ENCODE peak calls at places on chromosomes 16 and 17, in eight cellular contexts. R, J, Q, H, P, B, K and Z are unnamed samples. For H3K36me3, the result is how much of the 10 kb centered on the place peaks cover.

GRCh38 chr16:15960124-15960971 is 10.9 kb downstream of the ABCC1 start:
- DNase-seq in R (no peak), J (no peak), Q (no peak), H (no peak), P (no peak), B (no peak), K (no peak), Z (no peak)

GRCh38 chr16:21611546-21612384 is 12.4 kb downstream of the METTL9 start:
- DNase-seq in R (no peak), J (no peak), Q (no peak), H (no peak), P (no peak), B (no peak), K (peak), Z (peak)

GRCh38 chr17:7846765-7847661 is 7.9 kb upstream of the TMEM88 start:
- DNase-seq in R (no peak), J (no peak), Q (no peak), H (no peak), P (no peak), B (no peak), K (no peak), Z (no peak)

GRCh38 chr17:72175263-72175662 is 54.4 kb downstream of the SOX9 start:
- DNase-seq in R (no peak), J (no peak), Q (no peak), H (peak), P (no peak), B (peak), K (no peak), Z (no peak)

GRCh38 chr16:4273858-4274291 is 1.1 kb upstream of the TFAP4 start:
- DNase-seq in R (peak), J (no peak), Q (peak), H (peak), P (peak), B (peak), K (peak), Z (peak)

GRCh38 chr17:79808763-79809529 is 12.1 kb upstream of the CBX8 start:
- DNase-seq in R (no peak), J (no peak), Q (no peak), H (peak), P (no peak), B (peak), K (peak), Z (peak)

GRCh38 chr16:58492735-58493134 is 7.2 kb upstream of the NDRG4 start:
- DNase-seq in R (no peak), J (no peak), Q (no peak), H (no peak), P (no peak), B (no peak), K (no peak), Z (no peak)

GRCh38 chr17:60902399-60902798 is 224.7 kb downstream of the BCAS3 start:
- DNase-seq in R (no peak), J (no peak), Q (no peak), H (no peak), P (no peak), B (no peak), K (no peak), Z (no peak)

GRCh38 chr16:88938119-88938932 is 38.7 kb downstream of the CBFA2T3 start:
- DNase-seq in R (no peak), J (no peak), Q (no peak), H (no peak), P (no peak), B (no peak), K (no peak), Z (no peak)

GRCh38 chr16:77869997-77870813 is 81.8 kb downstream of the VAT1L start:
- DNase-seq in R (no peak), J (no peak), Q (no peak), H (no peak), P (no peak), B (peak), K (peak), Z (peak)

GRCh38 chr17:15348030-15348429 is 6.6 kb upstream of the TEKT3 start:
- DNase-seq in R (no peak), J (no peak), Q (no peak), H (no peak), P (no peak), B (peak), K (no peak), Z (no peak)

GRCh38 chr17:57295526-57296023 is 39.3 kb downstream of the MSI2 start:
- DNase-seq in R (no peak), J (no peak), Q (no peak), H (no peak), P (no peak), B (no peak), K (peak), Z (no peak)

GRCh38 chr17:72122002-72122310 is 1.1 kb downstream of the SOX9 start:
- DNase-seq in R (no peak), J (no peak), Q (no peak), H (no peak), P (no peak), B (no peak), K (peak), Z (no peak)

GRCh38 chr17:956905-957304 is 22.7 kb downstream of the NXN start:
- DNase-seq in R (no peak), J (no peak), Q (no peak), H (no peak), P (no peak), B (no peak), K (no peak), Z (no peak)

GRCh38 chr17:35313875-35314409 is 59.5 kb downstream of the SLFN11 start:
- DNase-seq in R (no peak), J (no peak), Q (no peak), H (no peak), P (peak), B (no peak), K (no peak), Z (no peak)

GRCh38 chr16:66561381-66562080 is 4.7 kb upstream of the CMTM1 start:
- DNase-seq in R (no peak), J (no peak), Q (no peak), H (no peak), P (no peak), B (no peak), K (no peak), Z (no peak)

GRCh38 chr17:8913091-8913490 is 45.6 kb upstream of the PIK3R6 start:
- DNase-seq in R (peak), J (no peak), Q (no peak), H (no peak), P (no peak), B (no peak), K (no peak), Z (no peak)

GRCh38 chr17:27348196-27348595 is 54.3 kb downstream of the WSB1 start:
- DNase-seq in R (no peak), J (no peak), Q (no peak), H (no peak), P (no peak), B (no peak), K (no peak), Z (no peak)

GRCh38 chr17:78032166-78032565 is 73.7 kb downstream of the TNRC6C start:
- DNase-seq in R (peak), J (no peak), Q (no peak), H (no peak), P (no peak), B (no peak), K (peak), Z (no peak)

GRCh38 chr16:4327782-4328579 is 12.1 kb downstream of the GLIS2 start:
- DNase-seq in R (peak), J (no peak), Q (peak), H (peak), P (peak), B (peak), K (peak), Z (peak)

GRCh38 chr16:59385953-59386352 is 651.8 kb upstream of the GOT2 start:
- DNase-seq in R (peak), J (no peak), Q (no peak), H (no peak), P (no peak), B (no peak), K (peak), Z (no peak)

GRCh38 chr16:27316038-27316680 is 2.4 kb downstream of the IL4R start:
- DNase-seq in R (no peak), J (no peak), Q (no peak), H (no peak), P (no peak), B (no peak), K (no peak), Z (no peak)

GRCh38 chr16:64234200-64234599 is 887.7 kb downstream of the CDH11 start:
- DNase-seq in R (no peak), J (no peak), Q (no peak), H (no peak), P (no peak), B (no peak), K (no peak), Z (no peak)

GRCh38 chr17:7640783-7641182 is 9.9 kb upstream of the ATP1B2 start:
- DNase-seq in R (no peak), J (no peak), Q (no peak), H (no peak), P (no peak), B (no peak), K (no peak), Z (no peak)

GRCh38 chr17:46159686-46160085 is 33.5 kb downstream of the KANSL1 start:
- DNase-seq in R (no peak), J (no peak), Q (no peak), H (no peak), P (no peak), B (no peak), K (peak), Z (no peak)

GRCh38 chr16:70685938-70686375 is at the start of gene MTSS2:
- DNase-seq in R (no peak), J (peak), Q (peak), H (peak), P (peak), B (peak), K (peak), Z (peak)

GRCh38 chr17:38428150-38428642 is at the start of gene ARHGAP23:
- DNase-seq in R (no peak), J (no peak), Q (no peak), H (peak), P (peak), B (peak), K (peak), Z (no peak)

GRCh38 chr16:49463529-49463928 is 89.9 kb downstream of the C16orf78 start:
- DNase-seq in R (peak), J (no peak), Q (peak), H (peak), P (peak), B (peak), K (no peak), Z (no peak)

GRCh38 chr17:78364436-78365281 is 4.8 kb upstream of the SOCS3 start:
- DNase-seq in R (no peak), J (no peak), Q (no peak), H (no peak), P (no peak), B (no peak), K (no peak), Z (no peak)

GRCh38 chr17:72683506-72684404 is 408.7 kb downstream of the SLC39A11 start:
- DNase-seq in R (no peak), J (no peak), Q (no peak), H (peak), P (no peak), B (peak), K (peak), Z (no peak)

GRCh38 chr17:15479697-15480096 is 12.3 kb upstream of the CDRT4 start:
- DNase-seq in R (no peak), J (no peak), Q (no peak), H (no peak), P (no peak), B (no peak), K (peak), Z (no peak)

GRCh38 chr16:24834459-24835335 is 11.1 kb upstream of the SLC5A11 start:
- DNase-seq in R (no peak), J (no peak), Q (no peak), H (peak), P (no peak), B (peak), K (peak), Z (peak)

GRCh38 chr17:1627219-1627986 is 1.2 kb downstream of the SLC43A2 start:
- DNase-seq in R (no peak), J (no peak), Q (no peak), H (no peak), P (no peak), B (no peak), K (no peak), Z (no peak)

GRCh38 chr16:29802416-29802935 is 3.9 kb upstream of the MAZ start:
- DNase-seq in R (no peak), J (no peak), Q (no peak), H (no peak), P (no peak), B (no peak), K (no peak), Z (no peak)

GRCh38 chr17:33750943-33751701 is 458.0 kb upstream of the ASIC2 start:
- DNase-seq in R (no peak), J (peak), Q (peak), H (peak), P (peak), B (peak), K (peak), Z (peak)

GRCh38 chr17:45436625-45437460 is 4.2 kb upstream of the ARHGAP27 start:
- DNase-seq in R (no peak), J (no peak), Q (no peak), H (no peak), P (no peak), B (no peak), K (no peak), Z (no peak)

GRCh38 chr17:28182559-28182958 is 136.4 kb upstream of the TMEM97 start:
- DNase-seq in R (no peak), J (no peak), Q (no peak), H (no peak), P (no peak), B (no peak), K (no peak), Z (no peak)

GRCh38 chr17:57215317-57215716 is 41.0 kb upstream of the MSI2 start:
- DNase-seq in R (peak), J (no peak), Q (no peak), H (peak), P (no peak), B (no peak), K (peak), Z (no peak)

GRCh38 chr17:4759776-4760236 is 11.9 kb upstream of the TM4SF5 start:
- DNase-seq in R (no peak), J (no peak), Q (no peak), H (no peak), P (no peak), B (no peak), K (no peak), Z (no peak)

GRCh38 chr17:81443269-81443668 is 48.0 kb downstream of the BAHCC1 start:
- DNase-seq in R (no peak), J (no peak), Q (no peak), H (no peak), P (no peak), B (no peak), K (no peak), Z (no peak)
- H3K4me3 ChIP-seq in R (no peak), J (no peak), Q (no peak), H (no peak), P (no peak), B (no peak), K (no peak), Z (no peak)

DNA sequence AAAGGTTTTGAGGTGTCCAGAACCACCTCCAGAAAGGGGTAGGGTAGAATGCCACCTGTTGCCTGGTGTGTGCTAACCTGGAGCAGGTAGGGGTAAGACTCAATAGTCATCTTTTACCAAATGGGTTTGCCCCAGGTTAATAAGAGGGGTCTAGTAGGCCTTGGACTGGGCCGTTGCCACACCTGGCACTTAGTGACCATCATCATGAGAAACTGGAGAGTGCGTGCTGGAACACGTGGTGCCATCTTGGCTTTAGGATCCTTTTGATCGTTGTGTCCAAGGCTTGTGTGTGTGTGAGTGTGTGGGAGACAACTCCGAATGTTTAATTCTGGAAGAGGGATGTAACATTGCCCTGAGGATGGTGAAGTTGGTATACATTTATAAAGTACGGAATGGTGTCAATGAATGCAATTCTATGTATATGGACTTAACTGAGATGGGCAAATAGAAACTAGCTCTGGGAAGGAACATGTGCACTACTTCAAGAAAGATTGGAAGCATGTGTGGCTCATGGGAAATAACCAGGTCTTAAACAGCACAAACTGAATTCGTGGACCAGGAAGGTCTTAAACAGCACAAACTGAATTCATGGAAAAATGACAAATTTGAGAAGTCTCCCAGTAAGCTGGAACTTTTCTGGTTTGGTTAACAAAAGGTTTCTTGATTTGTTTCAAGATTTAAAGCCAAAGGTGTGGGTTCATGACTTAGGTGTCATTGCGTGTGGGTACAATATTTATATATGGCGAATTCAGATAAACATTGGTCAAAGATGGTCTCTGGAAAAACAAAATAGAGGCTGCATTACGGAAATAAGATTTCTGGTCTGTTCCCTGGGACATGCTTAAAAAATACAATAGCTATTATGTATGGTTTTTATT is 7.2 kb downstream of the FUS start:
- DNase-seq in R (no peak), J (no peak), Q (no peak), H (no peak), P (no peak), B (no peak), K (no peak), Z (no peak)
- H3K36me3 ChIP-seq in R (half or more), J (half or more), Q (half or more), H (half or more), P (half or more), B (under half), K (half or more), Z (half or more)

GRCh38 chr16:31473300-31474052 is 1.5 kb downstream of the TGFB1I1 start:
- DNase-seq in R (no peak), J (no peak), Q (no peak), H (no peak), P (no peak), B (peak), K (no peak), Z (no peak)
- H3K27ac ChIP-seq in R (peak), J (peak), Q (no peak), H (peak), P (no peak), B (no peak), K (no peak), Z (no peak)

GRCh38 chr17:76670020-76670707 is 26.6 kb upstream of the ST6GALNAC1 start:
- DNase-seq in R (no peak), J (no peak), Q (no peak), H (peak), P (no peak), B (no peak), K (no peak), Z (no peak)

GRCh38 chr17:76672270-76672851 is 28.8 kb upstream of the ST6GALNAC1 start:
- DNase-seq in R (no peak), J (no peak), Q (no peak), H (no peak), P (no peak), B (peak), K (no peak), Z (no peak)

GRCh38 chr17:76671912-76672262 is 28.3 kb upstream of the ST6GALNAC1 start:
- DNase-seq in R (no peak), J (no peak), Q (no peak), H (no peak), P (no peak), B (no peak), K (no peak), Z (no peak)

GRCh38 chr17:76671123-76671911 is 27.8 kb upstream of the ST6GALNAC1 start:
- DNase-seq in R (peak), J (peak), Q (peak), H (peak), P (peak), B (peak), K (peak), Z (peak)

GRCh38 chr17:76670708-76671122 is 27.2 kb upstream of the ST6GALNAC1 start:
- DNase-seq in R (no peak), J (no peak), Q (no peak), H (no peak), P (no peak), B (no peak), K (no peak), Z (no peak)
- H3K4me3 ChIP-seq in R (no peak), J (no peak), Q (peak), H (no peak), P (no peak), B (peak), K (no peak), Z (peak)

DNA sequence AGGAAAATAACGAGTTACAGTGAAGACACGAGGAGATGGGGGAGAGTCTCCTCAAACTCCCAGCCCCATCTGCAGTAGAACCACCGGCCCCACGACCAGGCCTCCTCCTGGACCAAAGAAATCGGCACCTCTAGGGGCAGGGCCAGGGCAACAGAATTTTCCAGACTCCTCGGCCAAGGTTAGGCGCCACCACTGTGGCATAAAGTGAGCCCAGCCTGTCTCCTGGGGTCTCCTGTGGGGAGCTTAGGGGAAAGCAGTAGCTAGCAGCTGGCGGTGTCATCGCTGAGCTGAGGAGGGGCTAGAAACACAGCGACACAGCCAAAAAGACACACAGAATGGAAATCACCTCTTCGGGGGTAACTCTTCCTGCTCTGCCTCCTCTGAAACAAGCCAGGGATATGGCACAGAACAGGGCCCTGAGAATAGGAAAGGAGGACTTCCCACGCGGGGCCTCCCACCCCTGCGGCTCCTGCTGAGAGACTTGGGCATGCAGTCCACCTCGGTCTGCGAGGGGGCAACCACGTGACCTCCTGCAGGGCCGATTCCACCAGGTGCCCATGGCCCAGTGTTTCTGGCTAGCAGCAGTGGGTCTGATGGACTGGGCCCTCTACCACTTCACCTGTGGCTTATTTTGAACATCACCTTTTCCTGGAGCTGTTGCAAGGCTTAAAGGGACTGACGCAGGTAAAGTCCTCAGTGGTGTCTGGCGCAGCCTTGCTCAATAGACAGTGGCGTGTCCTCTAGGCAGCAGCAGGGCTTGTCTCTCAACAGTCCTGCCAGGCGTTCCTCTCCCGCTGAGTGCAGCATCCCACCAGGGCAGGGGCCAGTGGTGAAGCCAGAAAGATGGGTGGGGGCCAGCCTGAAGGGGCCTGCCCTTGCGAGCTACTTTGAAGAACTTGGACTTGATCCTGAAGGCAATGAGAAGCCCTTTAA is 6.7 kb upstream of the GINS2 start:
- DNase-seq in R (no peak), J (no peak), Q (no peak), H (no peak), P (no peak), B (no peak), K (no peak), Z (no peak)
- H3K36me3 ChIP-seq in R (under half), J (under half), Q (under half), H (under half), P (under half), B (under half), K (under half), Z (under half)